ENCODE peak calls at places on chromosomes 7 and 10, in five cellular contexts. U is COR-L47; F is stimulated activated CD8-positive, alpha-beta memory T cell treated with anti-CD3 and anti-CD28 coated beads, Interleukin-15, amount 100 ng/mL, for 24 hours; X is SJCRH30; N is stimulated activated naive CD8-positive, alpha-beta T cell treated with anti-CD3 and anti-CD28 coated beads, Interleukin-15, Interleukin-2, amounts not matched to agents 100 U/mL and 50 U/mL, for 24 hours. A is an unnamed sample.

GRCh38 chr7:41998041-41998440 is 239.0 kb downstream of the GLI3 start:
- DNase-seq in U (no peak), F (no peak), X (no peak), N (no peak), A (no peak)

GRCh38 chr10:49417311-49418052 is 21.6 kb upstream of the DRGX start:
- DNase-seq in U (no peak), F (no peak), X (no peak), N (no peak), A (no peak)

GRCh38 chr10:4190876-4191275 is 405.9 kb upstream of the KLF6 start:
- DNase-seq in U (no peak), F (no peak), X (no peak), N (no peak), A (no peak)

GRCh38 chr7:45987521-45988290 is 66.6 kb upstream of the IGFBP3 start:
- DNase-seq in U (no peak), F (no peak), X (no peak), N (no peak), A (no peak)

GRCh38 chr10:6678211-6678803 is 98.2 kb upstream of the PRKCQ start:
- DNase-seq in U (no peak), F (peak), X (peak), N (peak), A (no peak)

GRCh38 chr10:48439581-48440041 is 133.1 kb downstream of the MAPK8 start:
- DNase-seq in U (no peak), F (no peak), X (peak), N (no peak), A (no peak)

GRCh38 chr10:71045936-71046335 is 157.6 kb upstream of the PCBD1 start:
- DNase-seq in U (no peak), F (no peak), X (no peak), N (no peak), A (no peak)

GRCh38 chr7:2211259-2211575 is 21.5 kb downstream of the MAD1L1 start:
- DNase-seq in U (no peak), F (no peak), X (no peak), N (no peak), A (no peak)

GRCh38 chr10:6743291-6743849 is 163.3 kb upstream of the PRKCQ start:
- DNase-seq in U (no peak), F (no peak), X (no peak), N (no peak), A (no peak)

GRCh38 chr10:44389150-44389549 is 4.3 kb upstream of the CXCL12 start:
- DNase-seq in U (no peak), F (no peak), X (no peak), N (no peak), A (no peak)

GRCh38 chr10:103062854-103063642 is 130.0 kb downstream of the NT5C2 start:
- DNase-seq in U (no peak), F (no peak), X (no peak), N (no peak), A (no peak)

GRCh38 chr7:37390149-37390548 is 58.5 kb downstream of the ELMO1 start:
- DNase-seq in U (no peak), F (no peak), X (peak), N (no peak), A (no peak)

GRCh38 chr10:85891471-85891870 is 475.1 kb downstream of the GRID1 start:
- DNase-seq in U (no peak), F (no peak), X (no peak), N (no peak), A (no peak)

GRCh38 chr10:116721048-116721897 is 21.1 kb downstream of the HSPA12A start:
- DNase-seq in U (no peak), F (no peak), X (no peak), N (no peak), A (no peak)

GRCh38 chr7:152366662-152367061 is 69.1 kb downstream of the KMT2C start:
- DNase-seq in U (no peak), F (no peak), X (no peak), N (no peak), A (no peak)

GRCh38 chr10:49601857-49602256 is 8.3 kb upstream of the SLC18A3 start:
- DNase-seq in U (no peak), F (no peak), X (no peak), N (no peak), A (no peak)

GRCh38 chr7:151122794-151123484 is 36.7 kb downstream of the AGAP3 start:
- DNase-seq in U (no peak), F (no peak), X (no peak), N (no peak), A (no peak)

GRCh38 chr7:101829856-101830255 is 12.4 kb downstream of the CUX1 start:
- DNase-seq in U (no peak), F (no peak), X (no peak), N (no peak), A (no peak)

GRCh38 chr7:5997210-5997808 is 11.5 kb downstream of the PMS2 start:
- DNase-seq in U (no peak), F (no peak), X (peak), N (no peak), A (peak)

GRCh38 chr7:131027287-131027773 is 293.3 kb upstream of the KLF14 start:
- DNase-seq in U (no peak), F (no peak), X (no peak), N (peak), A (peak)

GRCh38 chr7:142445019-142445686 is 187.3 kb upstream of the PRSS58 start:
- DNase-seq in U (no peak), F (no peak), X (no peak), N (peak), A (no peak)

GRCh38 chr7:102303669-102304422 is 17.2 kb downstream of the SH2B2 start:
- DNase-seq in U (no peak), F (no peak), X (peak), N (no peak), A (no peak)

GRCh38 chr10:80900661-80901060 is 363.0 kb downstream of the SH2D4B start:
- DNase-seq in U (no peak), F (no peak), X (no peak), N (no peak), A (no peak)

GRCh38 chr10:72243822-72244437 is 27.9 kb upstream of the ASCC1 start:
- DNase-seq in U (no peak), F (no peak), X (peak), N (no peak), A (peak)

GRCh38 chr10:66783296-66783695 is 142.5 kb upstream of the LRRTM3 start:
- DNase-seq in U (no peak), F (no peak), X (no peak), N (no peak), A (no peak)

GRCh38 chr10:15879058-15879457 is 18.8 kb upstream of the MINDY3 start:
- DNase-seq in U (peak), F (no peak), X (no peak), N (no peak), A (no peak)

GRCh38 chr7:44065431-44066110 is at the start of gene PGAM2:
- DNase-seq in U (peak), F (no peak), X (no peak), N (no peak), A (no peak)

GRCh38 chr10:116893686-116894037 is 44.4 kb downstream of the ENO4 start:
- DNase-seq in U (no peak), F (no peak), X (no peak), N (no peak), A (no peak)

GRCh38 chr7:15407910-15408309 is 153.9 kb downstream of the AGMO start:
- DNase-seq in U (no peak), F (no peak), X (no peak), N (no peak), A (no peak)

GRCh38 chr10:79246606-79247275 is 100.5 kb upstream of the PPIF start:
- DNase-seq in U (no peak), F (no peak), X (no peak), N (no peak), A (peak)

GRCh38 chr7:50327443-50327842 is 22.9 kb downstream of the IKZF1 start:
- DNase-seq in U (no peak), F (no peak), X (no peak), N (no peak), A (no peak)

GRCh38 chr7:23184709-23185354 is 3.0 kb downstream of the NUP42 start:
- DNase-seq in U (peak), F (no peak), X (peak), N (no peak), A (peak)

GRCh38 chr7:90216080-90216674 is 4.6 kb downstream of the STEAP2 start:
- DNase-seq in U (no peak), F (no peak), X (no peak), N (no peak), A (no peak)

GRCh38 chr10:94002156-94002555 is 8.4 kb downstream of the PLCE1 start:
- DNase-seq in U (no peak), F (no peak), X (peak), N (no peak), A (no peak)

GRCh38 chr7:121061826-121062582 is 73.5 kb downstream of the CPED1 start:
- DNase-seq in U (no peak), F (no peak), X (no peak), N (no peak), A (no peak)

A was measured in GM04503.